ENCODE peak calls at places on chromosomes 3 and 15, in five cellular contexts. R is H1, X is GM12878, P is HepG2, V is K562. G is an unnamed sample.

GRCh38 chr3:172142074-172143059 is 103.0 kb downstream of the FNDC3B start:
- DNase-seq in R (no peak), X (peak; percentile 94), P (no peak), V (peak; percentile 66), G (no peak)

GRCh38 chr3:101077361-101078011 is 84.3 kb upstream of the ABI3BP start:
- DNase-seq in R (no peak), X (no peak), P (no peak), V (no peak), G (no peak)

GRCh38 chr15:80485370-80486164 is 81.4 kb downstream of the ARNT2 start:
- DNase-seq in R (no peak), X (no peak), P (peak; percentile 51), V (no peak), G (no peak)

GRCh38 chr3:138854204-138854603 is 19.5 kb upstream of the PIK3CB start:
- DNase-seq in R (no peak), X (no peak), P (peak; percentile 50), V (no peak), G (no peak)

GRCh38 chr3:148953094-148953493 is 38.2 kb upstream of the GYG1 start:
- DNase-seq in R (no peak), X (no peak), P (no peak), V (no peak), G (no peak)

GRCh38 chr15:33693166-33693830 is 275.0 kb upstream of the CHRM5 start:
- DNase-seq in R (no peak), X (no peak), P (no peak), V (no peak), G (no peak)

GRCh38 chr3:53350652-53351051 is 3.3 kb upstream of the DCP1A start:
- DNase-seq in R (peak; percentile 43), X (no peak), P (peak; percentile 14), V (peak; percentile 87), G (peak; percentile 18)

GRCh38 chr3:141532609-141533008 is 45.8 kb downstream of the RASA2 start:
- DNase-seq in R (no peak), X (no peak), P (no peak), V (no peak), G (no peak)

GRCh38 chr3:113560845-113561623 is 28.7 kb downstream of the SIDT1 start:
- DNase-seq in R (no peak), X (no peak), P (no peak), V (no peak), G (no peak)

GRCh38 chr15:101458158-101458895 is 31.2 kb downstream of the PCSK6 start:
- DNase-seq in R (no peak), X (no peak), P (no peak), V (no peak), G (no peak)

GRCh38 chr3:88773766-88774165 is 333.7 kb upstream of the EPHA3 start:
- DNase-seq in R (no peak), X (no peak), P (no peak), V (no peak), G (no peak)

GRCh38 chr3:23389089-23389488 is 186.0 kb downstream of the UBE2E2 start:
- DNase-seq in R (no peak), X (no peak), P (no peak), V (no peak), G (no peak)

GRCh38 chr3:141972394-141972793 is 96.0 kb downstream of the ATP1B3 start:
- DNase-seq in R (no peak), X (no peak), P (no peak), V (peak; percentile 21), G (no peak)

GRCh38 chr15:92343869-92344643 is 49.6 kb upstream of the ST8SIA2 start:
- DNase-seq in R (peak; percentile 49), X (no peak), P (no peak), V (no peak), G (no peak)

GRCh38 chr3:24545917-24546316 is 51.3 kb upstream of the THRB start:
- DNase-seq in R (no peak), X (no peak), P (peak; percentile 31), V (no peak), G (no peak)

GRCh38 chr3:167913218-167913902 is 177.8 kb downstream of the SERPINI1 start:
- DNase-seq in R (no peak), X (no peak), P (no peak), V (no peak), G (peak; percentile 31)

GRCh38 chr3:161412117-161412516 is 40.8 kb upstream of the SPTSSB start:
- DNase-seq in R (no peak), X (no peak), P (peak; percentile 40), V (no peak), G (no peak)

GRCh38 chr3:99536555-99537314 is 101.7 kb upstream of the COL8A1 start:
- DNase-seq in R (no peak), X (no peak), P (no peak), V (no peak), G (no peak)

GRCh38 chr3:30655187-30655812 is 48.9 kb downstream of the TGFBR2 start:
- DNase-seq in R (no peak), X (peak; percentile 47), P (no peak), V (no peak), G (no peak)

GRCh38 chr3:193554790-193555189 is at the start of gene ATP13A4:
- DNase-seq in R (peak; percentile 54), X (no peak), P (no peak), V (no peak), G (no peak)

GRCh38 chr3:119019767-119020518 is 14.7 kb downstream of the IGSF11 start:
- DNase-seq in R (no peak), X (no peak), P (no peak), V (no peak), G (no peak)

GRCh38 chr3:120797857-120798256 is 55.3 kb downstream of the GTF2E1 start:
- DNase-seq in R (no peak), X (no peak), P (no peak), V (no peak), G (no peak)

GRCh38 chr15:80674245-80674614 is 20.9 kb upstream of the ABHD17C start:
- DNase-seq in R (no peak), X (peak; percentile 55), P (no peak), V (no peak), G (no peak)

GRCh38 chr15:44450172-44450571 is 22.7 kb downstream of the CTDSPL2 start:
- DNase-seq in R (no peak), X (no peak), P (no peak), V (no peak), G (no peak)

GRCh38 chr3:185028121-185028520 is 124.7 kb downstream of the C3orf70 start:
- DNase-seq in R (no peak), X (no peak), P (no peak), V (no peak), G (no peak)

GRCh38 chr3:140251678-140252077 is 316.7 kb downstream of the CLSTN2 start:
- DNase-seq in R (no peak), X (no peak), P (no peak), V (no peak), G (no peak)

DNA sequence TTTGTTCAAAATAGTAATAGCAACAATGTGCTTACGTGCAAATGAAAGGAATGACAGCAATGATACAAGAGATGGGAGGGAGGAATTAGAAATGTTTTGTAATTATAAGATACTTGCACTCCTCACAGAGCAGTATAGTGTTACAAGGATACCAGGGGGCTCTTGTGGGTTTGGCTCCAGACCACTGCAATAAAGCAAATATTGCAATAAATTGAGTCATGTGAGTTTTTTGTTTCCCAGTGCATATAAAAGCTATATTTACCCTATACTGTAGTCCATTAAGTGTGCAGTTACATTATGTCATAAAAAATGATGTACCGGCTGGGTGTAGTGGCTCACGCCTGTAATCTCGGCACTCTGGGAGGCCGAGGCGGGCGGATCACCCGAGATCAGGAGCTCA is 864.3 kb downstream of the NSUN3 start:
- DNase-seq in R (no peak), X (no peak), P (no peak), V (no peak), G (no peak)
- TF ChIP-seq SRF in R (no peak), X (no peak), P (no peak), V (no peak), G (no peak)

GRCh38 chr3:183182732-183183610 is 20.4 kb upstream of the LAMP3 start:
- DNase-seq in R (peak; percentile 39), X (no peak), P (no peak), V (no peak), G (no peak)

GRCh38 chr3:183180105-183180763 is 17.7 kb upstream of the LAMP3 start:
- DNase-seq in R (peak; percentile 64), X (no peak), P (no peak), V (no peak), G (no peak)

GRCh38 chr3:183180765-183181295 is 18.3 kb upstream of the LAMP3 start:
- DNase-seq in R (peak; percentile 49), X (no peak), P (no peak), V (no peak), G (no peak)

GRCh38 chr3:183182073-183182472 is 19.5 kb upstream of the LAMP3 start:
- DNase-seq in R (peak; percentile 35), X (no peak), P (no peak), V (no peak), G (no peak)

GRCh38 chr3:183181606-183182005 is 19.1 kb upstream of the LAMP3 start:
- DNase-seq in R (peak; percentile 39), X (no peak), P (no peak), V (no peak), G (no peak)
- TF ChIP-seq SRF in R (no peak), X (no peak), P (no peak), V (no peak), G (no peak)

DNA sequence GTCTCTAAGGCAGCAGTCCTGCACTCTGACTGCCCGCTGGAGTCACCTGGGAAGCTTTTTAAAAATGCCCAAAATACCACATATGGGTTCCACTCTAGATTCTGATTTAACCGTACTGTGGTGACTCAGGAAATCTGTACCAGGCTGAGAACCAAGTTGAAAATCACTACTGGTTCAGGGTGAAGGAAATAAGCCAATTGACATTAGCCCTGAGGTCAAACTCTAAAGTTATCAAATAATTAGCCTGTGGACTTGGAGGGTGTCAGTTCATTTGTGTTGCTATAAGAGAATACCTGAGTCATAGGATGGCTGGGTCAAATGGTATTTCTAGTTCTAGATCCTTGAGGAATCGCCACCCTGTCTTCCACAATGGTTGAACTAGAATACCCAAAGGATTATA is 321.7 kb upstream of the ROPN1 start:
- DNase-seq in R (no peak), X (no peak), P (no peak), V (no peak), G (no peak)
- TF ChIP-seq SRF in R (no peak), X (no peak), P (no peak), V (no peak), G (no peak)

GRCh38 chr3:156174229-156174847 is 54.0 kb downstream of the KCNAB1 start:
- DNase-seq in R (no peak), X (no peak), P (peak; percentile 8), V (no peak), G (peak; percentile 16)
- TF ChIP-seq SRF in R (no peak), X (no peak), P (no peak), V (no peak), G (no peak)

G was measured in HCT116.